ENCODE peak calls at places on chromosomes 3 and 15, in ten cellular contexts. One of them, this sample, is unnamed.

GRCh38 chr3:26353052-26353451 is 269.5 kb upstream of the LRRC3B start:
- DNase-seq in HCT116: no peak
- DNase-seq in GM12878: no peak
- DNase-seq in WTC11: no peak
- DNase-seq in endothelial cell of umbilical vein: no peak
- DNase-seq in HepG2: no peak
- DNase-seq in SK-N-SH: no peak
- DNase-seq in K562: no peak
- DNase-seq in A549: no peak
- DNase-seq in H1: no peak
- DNase-seq in this sample: no peak

GRCh38 chr3:107589454-107589853 is 66.7 kb downstream of the BBX start:
- DNase-seq in HCT116: no peak
- DNase-seq in HepG2: no peak
- DNase-seq in K562: no peak
- DNase-seq in SK-N-SH: no peak
- DNase-seq in endothelial cell of umbilical vein: no peak
- DNase-seq in A549: no peak
- DNase-seq in GM12878: peak
- DNase-seq in WTC11: no peak
- DNase-seq in H1: no peak
- DNase-seq in this sample: no peak

GRCh38 chr15:25713736-25714537 is 149.2 kb downstream of the ATP10A start:
- DNase-seq in HepG2: no peak
- DNase-seq in WTC11: no peak
- DNase-seq in GM12878: no peak
- DNase-seq in HCT116: no peak
- DNase-seq in K562: no peak
- DNase-seq in SK-N-SH: no peak
- DNase-seq in A549: no peak
- DNase-seq in endothelial cell of umbilical vein: no peak
- DNase-seq in H1: no peak
- DNase-seq in this sample: no peak

GRCh38 chr3:12759693-12760565 is 870 bp upstream of the TMEM40 start:
- DNase-seq in HepG2: no peak
- DNase-seq in endothelial cell of umbilical vein: no peak
- DNase-seq in HCT116: no peak
- DNase-seq in H1: no peak
- DNase-seq in A549: no peak
- DNase-seq in SK-N-SH: no peak
- DNase-seq in WTC11: no peak
- DNase-seq in K562: no peak
- DNase-seq in GM12878: no peak
- DNase-seq in this sample: no peak

GRCh38 chr3:44227622-44228021 is 14.1 kb upstream of the TOPAZ1 start:
- DNase-seq in HepG2: no peak
- DNase-seq in endothelial cell of umbilical vein: no peak
- DNase-seq in K562: no peak
- DNase-seq in WTC11: no peak
- DNase-seq in HCT116: no peak
- DNase-seq in H1: no peak
- DNase-seq in GM12878: no peak
- DNase-seq in A549: no peak
- DNase-seq in SK-N-SH: no peak
- DNase-seq in this sample: no peak

GRCh38 chr3:38039101-38039898 is at the start of gene DLEC1:
- DNase-seq in A549: no peak
- DNase-seq in WTC11: peak
- DNase-seq in HepG2: no peak
- DNase-seq in endothelial cell of umbilical vein: peak
- DNase-seq in GM12878: no peak
- DNase-seq in SK-N-SH: no peak
- DNase-seq in H1: peak
- DNase-seq in HCT116: no peak
- DNase-seq in K562: peak
- DNase-seq in this sample: peak

GRCh38 chr3:30659270-30660127 is 53.1 kb downstream of the TGFBR2 start:
- DNase-seq in SK-N-SH: no peak
- DNase-seq in H1: no peak
- DNase-seq in endothelial cell of umbilical vein: peak
- DNase-seq in A549: peak
- DNase-seq in GM12878: no peak
- DNase-seq in K562: no peak
- DNase-seq in WTC11: no peak
- DNase-seq in HCT116: peak
- DNase-seq in HepG2: peak
- DNase-seq in this sample: peak

GRCh38 chr15:77107531-77108355 is 36.8 kb upstream of the TSPAN3 start:
- DNase-seq in HCT116: no peak
- DNase-seq in K562: peak
- DNase-seq in HepG2: peak
- DNase-seq in WTC11: peak
- DNase-seq in GM12878: no peak
- DNase-seq in H1: peak
- DNase-seq in A549: peak
- DNase-seq in endothelial cell of umbilical vein: peak
- DNase-seq in SK-N-SH: peak
- DNase-seq in this sample: peak

GRCh38 chr3:62167566-62168262 is 205.6 kb downstream of the FEZF2 start:
- DNase-seq in endothelial cell of umbilical vein: no peak
- DNase-seq in GM12878: no peak
- DNase-seq in K562: no peak
- DNase-seq in WTC11: no peak
- DNase-seq in HCT116: no peak
- DNase-seq in A549: no peak
- DNase-seq in HepG2: no peak
- DNase-seq in H1: no peak
- DNase-seq in SK-N-SH: no peak
- DNase-seq in this sample: no peak

GRCh38 chr3:61649381-61650170 is 88.2 kb downstream of the PTPRG start:
- DNase-seq in GM12878: no peak
- DNase-seq in K562: no peak
- DNase-seq in H1: no peak
- DNase-seq in SK-N-SH: no peak
- DNase-seq in HepG2: no peak
- DNase-seq in HCT116: no peak
- DNase-seq in endothelial cell of umbilical vein: no peak
- DNase-seq in WTC11: no peak
- DNase-seq in A549: no peak
- DNase-seq in this sample: no peak

GRCh38 chr3:139935866-139936817 is 1.2 kb downstream of the CLSTN2 start:
- DNase-seq in GM12878: no peak
- DNase-seq in K562: no peak
- DNase-seq in HCT116: no peak
- DNase-seq in HepG2: no peak
- DNase-seq in A549: no peak
- DNase-seq in SK-N-SH: peak
- DNase-seq in endothelial cell of umbilical vein: no peak
- DNase-seq in WTC11: peak
- DNase-seq in H1: no peak
- DNase-seq in this sample: no peak

GRCh38 chr3:39108309-39108708 is 829 bp downstream of the TTC21A start:
- DNase-seq in GM12878: peak
- DNase-seq in SK-N-SH: no peak
- DNase-seq in H1: no peak
- DNase-seq in A549: no peak
- DNase-seq in endothelial cell of umbilical vein: no peak
- DNase-seq in WTC11: no peak
- DNase-seq in HCT116: no peak
- DNase-seq in K562: no peak
- DNase-seq in HepG2: no peak
- DNase-seq in this sample: peak

GRCh38 chr3:172222474-172223071 is 183.2 kb downstream of the FNDC3B start:
- DNase-seq in H1: no peak
- DNase-seq in SK-N-SH: no peak
- DNase-seq in HepG2: no peak
- DNase-seq in WTC11: no peak
- DNase-seq in K562: no peak
- DNase-seq in GM12878: no peak
- DNase-seq in A549: no peak
- DNase-seq in HCT116: no peak
- DNase-seq in endothelial cell of umbilical vein: no peak
- DNase-seq in this sample: peak

GRCh38 chr3:84547971-84548970 is 410.5 kb upstream of the CADM2 start:
- DNase-seq in HCT116: no peak
- DNase-seq in H1: peak
- DNase-seq in HepG2: peak
- DNase-seq in WTC11: peak
- DNase-seq in A549: peak
- DNase-seq in SK-N-SH: peak
- DNase-seq in K562: no peak
- DNase-seq in GM12878: no peak
- DNase-seq in endothelial cell of umbilical vein: no peak
- DNase-seq in this sample: peak

GRCh38 chr3:15284121-15284889 is 48.1 kb downstream of the SH3BP5 start:
- DNase-seq in HepG2: no peak
- DNase-seq in K562: no peak
- DNase-seq in H1: no peak
- DNase-seq in SK-N-SH: no peak
- DNase-seq in HCT116: no peak
- DNase-seq in A549: no peak
- DNase-seq in WTC11: no peak
- DNase-seq in GM12878: no peak
- DNase-seq in endothelial cell of umbilical vein: no peak
- DNase-seq in this sample: peak

GRCh38 chr15:86973284-86973844 is 893.7 kb downstream of the AGBL1 start:
- DNase-seq in HCT116: no peak
- DNase-seq in GM12878: no peak
- DNase-seq in HepG2: no peak
- DNase-seq in K562: no peak
- DNase-seq in endothelial cell of umbilical vein: no peak
- DNase-seq in A549: no peak
- DNase-seq in SK-N-SH: no peak
- DNase-seq in WTC11: no peak
- DNase-seq in H1: no peak
- DNase-seq in this sample: no peak

GRCh38 chr3:45023675-45024074 is 2.4 kb upstream of the CLEC3B start:
- DNase-seq in HCT116: no peak
- DNase-seq in K562: no peak
- DNase-seq in GM12878: no peak
- DNase-seq in HepG2: no peak
- DNase-seq in H1: no peak
- DNase-seq in SK-N-SH: no peak
- DNase-seq in A549: no peak
- DNase-seq in endothelial cell of umbilical vein: no peak
- DNase-seq in WTC11: no peak
- DNase-seq in this sample: no peak

GRCh38 chr3:159796744-159797143 is 191.9 kb upstream of the IL12A start:
- DNase-seq in A549: peak
- DNase-seq in SK-N-SH: no peak
- DNase-seq in endothelial cell of umbilical vein: peak
- DNase-seq in HepG2: no peak
- DNase-seq in HCT116: no peak
- DNase-seq in K562: no peak
- DNase-seq in H1: no peak
- DNase-seq in GM12878: no peak
- DNase-seq in WTC11: no peak
- DNase-seq in this sample: no peak

GRCh38 chr3:64354221-64354620 is 129.0 kb upstream of the PRICKLE2 start:
- DNase-seq in HCT116: no peak
- DNase-seq in K562: no peak
- DNase-seq in SK-N-SH: no peak
- DNase-seq in HepG2: no peak
- DNase-seq in H1: no peak
- DNase-seq in endothelial cell of umbilical vein: no peak
- DNase-seq in GM12878: no peak
- DNase-seq in A549: no peak
- DNase-seq in WTC11: no peak
- DNase-seq in this sample: no peak
- TF ChIP-seq MAX in HCT116: no peak
- TF ChIP-seq MAX in K562: no peak
- TF ChIP-seq MAX in SK-N-SH: no peak
- TF ChIP-seq MAX in HepG2: no peak
- TF ChIP-seq MAX in H1: no peak
- TF ChIP-seq MAX in endothelial cell of umbilical vein: no peak
- TF ChIP-seq MAX in GM12878: no peak
- TF ChIP-seq MAX in A549: no peak
- TF ChIP-seq MAX in WTC11: no peak
- TF ChIP-seq MAX in this sample: no peak

DNA sequence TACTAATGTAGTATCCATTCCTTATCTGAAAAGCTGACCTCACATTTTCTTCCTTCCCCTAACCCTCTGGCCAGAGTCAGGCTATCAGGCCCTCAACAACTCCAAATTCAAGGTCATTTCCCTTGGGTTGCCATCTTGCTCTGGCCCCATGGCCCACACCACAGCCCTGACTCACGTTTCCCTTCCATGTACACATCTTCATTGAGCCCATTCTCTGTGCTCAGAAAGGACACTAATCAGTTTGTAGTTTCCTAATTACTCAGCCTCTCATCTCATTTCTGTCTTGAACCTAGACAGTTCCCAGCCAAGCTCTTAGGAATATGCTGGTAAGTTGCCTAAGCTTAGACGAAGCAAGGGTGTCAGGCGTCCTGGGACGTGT is 14.9 kb downstream of the TGM5 start:
- DNase-seq in HepG2: no peak
- DNase-seq in SK-N-SH: no peak
- DNase-seq in A549: no peak
- DNase-seq in GM12878: peak
- DNase-seq in H1: no peak
- DNase-seq in WTC11: no peak
- DNase-seq in endothelial cell of umbilical vein: no peak
- DNase-seq in HCT116: no peak
- DNase-seq in K562: no peak
- DNase-seq in this sample: no peak
- TF ChIP-seq MAX in HepG2: no peak
- TF ChIP-seq MAX in SK-N-SH: no peak
- TF ChIP-seq MAX in A549: no peak
- TF ChIP-seq MAX in GM12878: no peak
- TF ChIP-seq MAX in H1: no peak
- TF ChIP-seq MAX in WTC11: no peak
- TF ChIP-seq MAX in endothelial cell of umbilical vein: no peak
- TF ChIP-seq MAX in HCT116: no peak
- TF ChIP-seq MAX in K562: no peak
- TF ChIP-seq MAX in this sample: no peak

GRCh38 chr3:123027292-123028232 is at the start of gene SEMA5B:
- DNase-seq in HepG2: no peak
- DNase-seq in K562: peak
- DNase-seq in H1: no peak
- DNase-seq in WTC11: peak
- DNase-seq in endothelial cell of umbilical vein: peak
- DNase-seq in SK-N-SH: peak
- DNase-seq in GM12878: no peak
- DNase-seq in HCT116: no peak
- DNase-seq in A549: peak
- DNase-seq in this sample: no peak
- TF ChIP-seq MAX in HepG2: peak
- TF ChIP-seq MAX in K562: no peak
- TF ChIP-seq MAX in H1: peak
- TF ChIP-seq MAX in WTC11: peak
- TF ChIP-seq MAX in endothelial cell of umbilical vein: no peak
- TF ChIP-seq MAX in SK-N-SH: no peak
- TF ChIP-seq MAX in GM12878: no peak
- TF ChIP-seq MAX in HCT116: no peak
- TF ChIP-seq MAX in A549: peak
- TF ChIP-seq MAX in this sample: no peak

DNA sequence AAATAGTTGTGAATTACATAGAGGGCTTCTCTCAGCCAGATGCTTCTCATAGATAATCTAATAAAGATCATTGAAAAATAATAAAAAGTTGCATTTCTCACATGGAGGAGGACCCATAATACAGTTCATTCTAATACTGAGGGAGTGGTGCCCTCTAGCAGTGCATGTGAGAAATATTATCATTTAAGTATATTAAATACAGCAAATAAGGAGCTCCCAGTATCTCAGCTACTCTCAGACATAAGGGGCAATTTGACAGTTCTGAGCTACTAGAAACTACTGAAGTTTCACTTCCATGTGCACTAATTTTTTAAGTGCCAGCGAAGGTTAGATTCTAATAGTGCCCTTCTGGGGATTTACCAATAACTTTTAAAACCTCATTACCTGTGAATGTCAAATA is 188.3 kb downstream of the IL5RA start:
- DNase-seq in H1: no peak
- DNase-seq in K562: no peak
- DNase-seq in endothelial cell of umbilical vein: no peak
- DNase-seq in HCT116: no peak
- DNase-seq in HepG2: peak
- DNase-seq in SK-N-SH: peak
- DNase-seq in WTC11: no peak
- DNase-seq in A549: peak
- DNase-seq in GM12878: peak
- DNase-seq in this sample: peak
- TF ChIP-seq MAX in H1: no peak
- TF ChIP-seq MAX in K562: no peak
- TF ChIP-seq MAX in endothelial cell of umbilical vein: no peak
- TF ChIP-seq MAX in HCT116: no peak
- TF ChIP-seq MAX in HepG2: no peak
- TF ChIP-seq MAX in SK-N-SH: no peak
- TF ChIP-seq MAX in WTC11: no peak
- TF ChIP-seq MAX in A549: no peak
- TF ChIP-seq MAX in GM12878: no peak
- TF ChIP-seq MAX in this sample: no peak